ENCODE peak calls at places on chromosomes 11 and 22, in six cellular contexts. Z is adrenal gland; K is stimulated activated CD8-positive, alpha-beta memory T cell treated with anti-CD3 and anti-CD28 coated beads, Interleukin-15, amount 100 ng/mL, for 24 hours; X is stimulated activated CD4-positive, alpha-beta T cell treated with anti-CD3 and anti-CD28 coated beads, Interleukin-2, amount 100 ng/mL, for 24 hours; H is activated CD4-positive, CD25-positive, alpha-beta regulatory T cell; W is AML-193. O is an unnamed sample.

GRCh38 chr11:133898031-133898769 is 52.9 kb upstream of the SPATA19 start:
- DNase-seq in W (no peak), K (no peak), H (no peak), Z (peak), X (no peak), O (no peak)

GRCh38 chr22:28907311-28908008 is 24.1 kb downstream of the ZNRF3 start:
- DNase-seq in H (no peak), X (peak), W (no peak), K (no peak), Z (no peak), O (no peak)

GRCh38 chr22:20463324-20464095 is 25.9 kb upstream of the SCARF2 start:
- DNase-seq in H (peak), K (no peak), Z (no peak), W (peak), X (no peak), O (no peak)

GRCh38 chr11:119337581-119338317 is 2.9 kb downstream of the C1QTNF5 start:
- DNase-seq in K (no peak), Z (no peak), H (no peak), X (no peak), W (no peak), O (no peak)

GRCh38 chr11:34565417-34566208 is 52.0 kb upstream of the ELF5 start:
- DNase-seq in K (no peak), Z (no peak), W (peak), X (peak), H (no peak), O (no peak)

GRCh38 chr11:27040302-27041115 is at the start of gene BBOX1:
- DNase-seq in K (no peak), X (no peak), W (no peak), Z (no peak), H (no peak), O (no peak)

GRCh38 chr11:460331-461199 is 10.5 kb downstream of the PTDSS2 start:
- DNase-seq in K (no peak), X (no peak), Z (no peak), H (no peak), W (no peak), O (no peak)

GRCh38 chr11:134849833-134850232 is 437.8 kb upstream of the B3GAT1 start:
- DNase-seq in X (no peak), K (no peak), Z (no peak), H (no peak), W (no peak), O (no peak)

GRCh38 chr22:23862103-23862502 is 4.4 kb downstream of the SLC2A11 start:
- DNase-seq in X (peak), H (no peak), Z (no peak), K (no peak), W (peak), O (no peak)

GRCh38 chr11:108985611-108986279 is 320.9 kb downstream of the DDX10 start:
- DNase-seq in Z (no peak), X (no peak), K (no peak), H (no peak), W (no peak), O (no peak)

GRCh38 chr11:126378763-126379162 is 23.3 kb downstream of the ST3GAL4 start:
- DNase-seq in H (no peak), K (no peak), X (no peak), W (no peak), Z (peak), O (no peak)

GRCh38 chr11:13016415-13016814 is 7.3 kb downstream of the RASSF10 start:
- DNase-seq in H (no peak), K (no peak), W (no peak), X (no peak), Z (no peak), O (no peak)

GRCh38 chr22:23767673-23768548 is at the start of gene CHCHD10:
- DNase-seq in X (peak), K (peak), Z (peak), W (peak), H (peak), O (peak)

GRCh38 chr11:29093416-29093815 is 923.4 kb downstream of the KCNA4 start:
- DNase-seq in H (no peak), W (no peak), X (no peak), Z (no peak), K (no peak), O (no peak)

GRCh38 chr22:40976866-40977700 is 25.9 kb downstream of the RBX1 start:
- DNase-seq in H (no peak), Z (no peak), K (no peak), W (no peak), X (no peak), O (no peak)

GRCh38 chr11:70543611-70544010 is 145.3 kb downstream of the CTTN start:
- DNase-seq in H (no peak), W (no peak), K (no peak), X (no peak), Z (no peak), O (no peak)

GRCh38 chr22:27144345-27144744 is 487.0 kb downstream of the MIAT start:
- DNase-seq in W (no peak), K (no peak), H (no peak), Z (no peak), X (no peak), O (no peak)

GRCh38 chr11:129117595-129118350 is 74.4 kb downstream of the ARHGAP32 start:
- DNase-seq in K (no peak), X (peak), W (peak), H (peak), Z (peak), O (no peak)

GRCh38 chr11:85759915-85760314 is 51.0 kb downstream of the SYTL2 start:
- DNase-seq in Z (no peak), K (no peak), W (no peak), H (no peak), X (no peak), O (no peak)

GRCh38 chr11:132056689-132057088 is 686.3 kb downstream of the NTM start:
- DNase-seq in X (no peak), H (no peak), Z (peak), K (no peak), W (no peak), O (no peak)

GRCh38 chr11:17697175-17697949 is 22.0 kb upstream of the MYOD1 start:
- DNase-seq in W (no peak), H (no peak), Z (no peak), K (no peak), X (no peak), O (no peak)

GRCh38 chr11:65213322-65214211 is 31.8 kb downstream of the CAPN1 start:
- DNase-seq in K (no peak), X (no peak), W (peak), Z (no peak), H (no peak), O (no peak)

GRCh38 chr11:131889146-131889577 is 518.7 kb downstream of the NTM start:
- DNase-seq in W (no peak), Z (no peak), H (no peak), X (no peak), K (no peak), O (no peak)

GRCh38 chr11:114705280-114706024 is 27.1 kb downstream of the NXPE2 start:
- DNase-seq in K (no peak), X (no peak), H (no peak), W (no peak), Z (no peak), O (no peak)

GRCh38 chr22:31080164-31080847 is 812 bp upstream of the SMTN start:
- DNase-seq in H (no peak), Z (no peak), W (no peak), X (no peak), K (no peak), O (no peak)

GRCh38 chr22:42560781-42561180 is 7.0 kb downstream of the SERHL2 start:
- DNase-seq in Z (no peak), W (peak), X (no peak), K (no peak), H (no peak), O (no peak)

GRCh38 chr11:45745065-45745811 is 59.7 kb upstream of the SLC35C1 start:
- DNase-seq in W (no peak), X (no peak), H (no peak), Z (no peak), K (no peak), O (no peak)

GRCh38 chr22:24695958-24696511 is 78.5 kb downstream of the PIWIL3 start:
- DNase-seq in X (no peak), K (no peak), Z (no peak), H (no peak), W (no peak), O (no peak)

GRCh38 chr11:75858613-75859012 is 43.6 kb downstream of the UVRAG start:
- DNase-seq in W (peak), K (no peak), X (no peak), H (no peak), Z (no peak), O (no peak)

GRCh38 chr11:102116453-102117205 is 6.4 kb downstream of the YAP1 start:
- DNase-seq in H (no peak), W (no peak), X (no peak), K (no peak), Z (no peak), O (no peak)

GRCh38 chr11:121964591-121964990 is 151.4 kb downstream of the BLID start:
- DNase-seq in H (no peak), W (no peak), Z (no peak), K (no peak), X (no peak), O (no peak)